ENCODE peak calls at places on chromosomes 6 and 20, in seven cellular contexts. H, J, S, L, D, I and Q are unnamed samples.

GRCh38 chr6:138088307-138088744 is 18.9 kb downstream of the PERP start:
- DNase-seq in H (peak; percentile 31), J (no peak), S (no peak), L (peak; percentile 42), D (no peak), I (no peak), Q (peak; percentile 21)

GRCh38 chr6:150299873-150300485 is 68.8 kb upstream of the IYD start:
- DNase-seq in H (no peak), J (no peak), S (no peak), L (no peak), D (no peak), I (no peak), Q (no peak)

GRCh38 chr6:134080171-134080795 is 27.9 kb upstream of the SLC2A12 start:
- DNase-seq in H (no peak), J (no peak), S (no peak), L (peak; percentile 76), D (no peak), I (no peak), Q (no peak)

GRCh38 chr6:157614026-157614484 is 209.0 kb upstream of the SNX9 start:
- DNase-seq in H (no peak), J (no peak), S (no peak), L (no peak), D (no peak), I (no peak), Q (no peak)

GRCh38 chr6:20875369-20875963 is 341.2 kb downstream of the CDKAL1 start:
- DNase-seq in H (no peak), J (no peak), S (no peak), L (peak; percentile 37), D (peak; percentile 8), I (no peak), Q (no peak)

GRCh38 chr6:152267967-152268845 is 369.0 kb downstream of the SYNE1 start:
- DNase-seq in H (no peak), J (no peak), S (no peak), L (no peak), D (no peak), I (no peak), Q (peak; percentile 20)

GRCh38 chr6:34559651-34560365 is 3.7 kb upstream of the SPDEF start:
- DNase-seq in H (no peak), J (no peak), S (no peak), L (no peak), D (no peak), I (no peak), Q (no peak)

GRCh38 chr6:147712841-147713240 is 204.4 kb downstream of the SAMD5 start:
- DNase-seq in H (no peak), J (no peak), S (no peak), L (no peak), D (no peak), I (no peak), Q (no peak)

GRCh38 chr6:45212976-45213375 is 115.2 kb upstream of the RUNX2 start:
- DNase-seq in H (no peak), J (no peak), S (no peak), L (no peak), D (no peak), I (no peak), Q (no peak)

GRCh38 chr20:45433316-45433715 is 17.4 kb downstream of the PIGT start:
- DNase-seq in H (peak; percentile 55), J (no peak), S (no peak), L (peak; percentile 80), D (no peak), I (peak; percentile 70), Q (no peak)

GRCh38 chr6:85015396-85015990 is 251.1 kb upstream of the TBX18 start:
- DNase-seq in H (peak; percentile 27), J (no peak), S (no peak), L (peak; percentile 39), D (peak; percentile 16), I (peak; percentile 69), Q (peak; percentile 0)